ENCODE peak calls at places on chromosomes 13 and 19, in five cellular contexts. W is body of pancreas, M is left ventricle myocardium inferior, G is fibroblast of lung, R is RWPE1. U is an unnamed sample.

GRCh38 chr13:19836472-19836871 is 27.0 kb downstream of the ZMYM5 start:
- DNase-seq in W (no peak), M (no peak), G (peak), R (no peak), U (no peak)

GRCh38 chr13:64723735-64724134 is 2506.4 kb downstream of the PCDH9 start:
- DNase-seq in W (no peak), M (no peak), G (peak), R (peak), U (no peak)

GRCh38 chr19:51295382-51296126 is 15.9 kb upstream of the IGLON5 start:
- DNase-seq in W (no peak), M (no peak), G (no peak), R (no peak), U (no peak)

GRCh38 chr13:50079278-50080157 is 64.3 kb downstream of the KCNRG start:
- DNase-seq in W (no peak), M (no peak), G (peak), R (no peak), U (no peak)

GRCh38 chr19:14542721-14543328 is 13.4 kb downstream of the TECR start:
- DNase-seq in W (no peak), M (no peak), G (no peak), R (peak), U (no peak)

GRCh38 chr19:1361601-1362384 is 21.9 kb upstream of the NDUFS7 start:
- DNase-seq in W (no peak), M (no peak), G (peak), R (no peak), U (no peak)

GRCh38 chr19:16069813-16070365 is 6.4 kb upstream of the TPM4 start:
- DNase-seq in W (no peak), M (no peak), G (no peak), R (no peak), U (no peak)

GRCh38 chr19:48553676-48554384 is 1.9 kb downstream of the SULT2B1 start:
- DNase-seq in W (peak), M (no peak), G (peak), R (peak), U (no peak)

GRCh38 chr13:47628666-47629065 is 372.4 kb downstream of the SUCLA2 start:
- DNase-seq in W (no peak), M (no peak), G (no peak), R (no peak), U (no peak)

GRCh38 chr19:34269968-34270621 is 15.7 kb downstream of the GARRE1 start:
- DNase-seq in W (peak), M (peak), G (peak), R (peak), U (peak)

GRCh38 chr19:51407631-51408131 is 9.8 kb downstream of the SIGLEC10 start:
- DNase-seq in W (peak), M (no peak), G (peak), R (peak), U (no peak)

GRCh38 chr13:51802601-51803000 is 1.4 kb downstream of the DHRS12 start:
- DNase-seq in W (no peak), M (no peak), G (no peak), R (no peak), U (no peak)

GRCh38 chr19:6739390-6739883 is at the start of gene TRIP10:
- DNase-seq in W (peak), M (peak), G (peak), R (peak), U (peak)

GRCh38 chr19:35085947-35086346 is 29.7 kb upstream of the FXYD3 start:
- DNase-seq in W (no peak), M (no peak), G (no peak), R (no peak), U (no peak)

GRCh38 chr19:4472174-4472974 is at the start of gene HDGFL2:
- DNase-seq in W (no peak), M (no peak), G (no peak), R (no peak), U (no peak)

GRCh38 chr19:6459356-6460098 is at the start of gene SLC25A23:
- DNase-seq in W (peak), M (peak), G (peak), R (peak), U (peak)

GRCh38 chr13:40539954-40540706 is 126.3 kb downstream of the FOXO1 start:
- DNase-seq in W (no peak), M (no peak), G (peak), R (peak), U (no peak)
- H3K27ac ChIP-seq in W (peak), M (peak), G (no peak), R (no peak), U (peak)

DNA sequence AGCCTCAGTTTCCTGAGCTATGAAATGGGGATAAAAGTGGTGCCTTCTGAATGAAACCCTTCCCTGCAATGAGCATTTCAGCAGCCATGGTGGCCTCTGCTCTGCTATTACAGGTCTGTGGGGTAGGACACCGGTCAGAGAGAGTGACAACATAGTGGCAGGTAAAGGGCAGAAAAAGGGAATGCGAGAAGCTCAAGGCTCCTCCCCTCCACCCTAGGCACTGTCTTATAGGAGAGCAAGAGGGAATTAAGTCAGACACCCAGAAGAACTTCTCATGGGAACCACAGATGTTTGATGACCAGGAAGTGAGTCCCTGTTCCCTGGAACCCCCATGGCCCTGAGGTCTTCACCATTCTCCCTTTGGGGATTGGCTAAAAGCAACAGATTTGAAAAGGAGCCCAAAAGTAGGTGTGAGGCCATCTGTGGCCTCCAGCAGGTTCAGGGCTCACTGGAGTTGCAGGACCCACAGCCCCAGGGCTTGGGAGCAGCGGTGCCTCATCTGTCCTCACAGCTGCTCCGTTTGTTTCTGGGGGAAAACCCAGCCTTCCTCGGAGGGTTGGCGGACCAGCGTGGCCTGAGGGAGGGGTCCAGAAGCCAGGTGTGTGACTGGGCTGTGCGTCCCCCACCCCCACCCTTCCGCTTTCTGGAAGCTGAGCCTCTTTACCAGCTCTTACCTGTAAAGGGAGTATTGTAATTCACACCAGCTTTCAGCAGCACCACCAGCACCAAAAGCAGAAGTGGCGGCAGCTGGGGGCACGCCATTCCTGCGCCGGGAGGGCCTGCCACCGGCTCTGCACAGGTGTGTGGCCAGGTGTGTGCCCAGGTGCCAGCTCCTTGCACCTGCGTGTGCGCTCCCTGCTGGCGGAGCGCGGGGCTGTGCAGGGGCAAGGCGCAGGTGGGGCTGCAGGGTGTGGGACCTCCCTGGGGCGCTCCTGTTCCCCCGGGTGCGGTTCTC is 19.4 kb downstream of the IQCN start:
- DNase-seq in W (peak), M (no peak), G (no peak), R (no peak), U (no peak)
- TF ChIP-seq CTCF in W (peak), M (no peak), G (no peak), R (peak), U (no peak)

GRCh38 chr19:32971012-32971595 is 654 bp downstream of the CEP89 start:
- DNase-seq in W (no peak), M (no peak), G (no peak), R (no peak), U (no peak)

GRCh38 chr19:32971715-32972540 is at the start of the genes CEP89 and FAAP24:
- DNase-seq in W (peak), M (peak), G (peak), R (peak), U (peak)

GRCh38 chr19:32977269-32977668 is 5.2 kb downstream of the FAAP24 start:
- DNase-seq in W (no peak), M (no peak), G (peak), R (no peak), U (no peak)

DNA sequence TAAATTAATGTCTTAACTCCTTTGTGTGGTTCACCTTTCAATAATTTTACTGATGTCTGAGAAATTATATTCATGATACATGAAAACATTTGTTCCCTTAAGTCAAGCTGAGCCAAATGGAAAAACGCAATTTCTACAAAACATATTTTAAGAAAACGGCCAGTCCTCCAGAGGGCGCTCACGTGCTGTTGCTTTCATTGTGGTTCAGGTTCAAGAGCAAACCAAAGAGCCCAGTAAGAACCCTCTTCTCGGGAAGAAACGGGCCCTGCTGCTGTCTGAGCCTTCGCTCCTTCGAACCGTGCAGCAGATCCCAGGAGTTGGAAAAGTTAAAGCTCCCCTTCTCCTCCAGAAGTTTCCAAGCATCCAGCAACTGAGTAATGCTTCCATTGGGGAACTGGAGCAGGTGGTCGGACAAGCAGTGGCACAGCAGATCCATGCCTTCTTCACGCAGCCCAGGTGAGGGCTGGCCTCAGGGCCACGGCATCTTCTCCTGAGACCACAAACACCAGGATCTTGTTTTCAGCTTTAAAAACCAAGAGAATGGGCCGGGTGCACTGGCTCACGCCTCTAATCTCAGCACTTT is 4.3 kb downstream of the FAAP24 start:
- DNase-seq in W (peak), M (peak), G (peak), R (peak), U (peak)
- H3K27ac ChIP-seq in W (no peak), M (no peak), G (no peak), R (no peak), U (peak)

GRCh38 chr19:10568826-10569651 is at the start of gene CDKN2D:
- DNase-seq in W (peak), M (peak), G (peak), R (peak), U (peak)
- TF ChIP-seq CTCF in W (peak), M (peak), G (no peak), R (no peak), U (peak)